ENCODE peak calls at places on chromosomes 7 and 10, in seven cellular contexts. Q is stimulated activated CD4-positive, alpha-beta T cell treated with anti-CD3 and anti-CD28 coated beads, Interleukin-12 subunit alpha, Interleukin-12 subunit beta, amount 100 ng/mL, for 48 hours; I is Calu3; Z is brain microvascular endothelial cell; A is NCI-H1092 treated with DMSO at 0.1 percent for 48 hours; W is heart right ventricle; M is islet precursor cell. L is an unnamed sample.

GRCh38 chr10:65769828-65770227 is 1156.0 kb upstream of the LRRTM3 start:
- DNase-seq in I (no peak), W (no peak), Q (no peak), Z (peak; percentile 31), M (no peak), A (no peak), L (no peak)

GRCh38 chr10:119166111-119166500 is 592 bp upstream of the SFXN4 start:
- DNase-seq in W (no peak), Q (no peak), A (peak; percentile 32), I (no peak), Z (no peak), M (no peak), L (no peak)

GRCh38 chr10:130045091-130045652 is 65.5 kb downstream of the C10orf143 start:
- DNase-seq in Z (no peak), Q (no peak), W (no peak), I (no peak), M (no peak), A (no peak), L (no peak)

GRCh38 chr10:59976909-59977308 is 70.6 kb upstream of the CCDC6 start:
- DNase-seq in M (no peak), Q (no peak), W (no peak), A (no peak), I (no peak), Z (no peak), L (no peak)

GRCh38 chr10:86824151-86824550 is 67.7 kb downstream of the BMPR1A start:
- DNase-seq in M (peak; percentile 90), A (no peak), W (no peak), Z (no peak), Q (no peak), I (no peak), L (no peak)

GRCh38 chr7:137687556-137688280 is 159.1 kb downstream of the DGKI start:
- DNase-seq in Q (no peak), A (no peak), I (no peak), W (no peak), Z (peak; percentile 66), M (no peak), L (no peak)

GRCh38 chr10:71225291-71226058 is 13.1 kb downstream of the UNC5B start:
- DNase-seq in M (no peak), Z (no peak), W (no peak), I (no peak), Q (no peak), A (no peak), L (no peak)

GRCh38 chr10:494149-494542 is 195.3 kb downstream of the DIP2C start:
- DNase-seq in Q (no peak), I (no peak), A (no peak), M (no peak), W (no peak), Z (no peak), L (no peak)

GRCh38 chr10:73931767-73932624 is 21.1 kb downstream of the PLAU start:
- DNase-seq in I (peak; percentile 94), M (peak; percentile 90), Q (peak; percentile 56), Z (no peak), A (no peak), W (no peak), L (peak; percentile 20)

GRCh38 chr7:3294432-3295100 is 6.5 kb upstream of the SDK1 start:
- DNase-seq in A (peak; percentile 95), Z (no peak), Q (no peak), W (no peak), I (peak; percentile 65), M (no peak), L (peak; percentile 96)

GRCh38 chr10:60810437-60811182 is 32.3 kb downstream of the CDK1 start:
- DNase-seq in Q (no peak), W (peak; percentile 33), Z (peak; percentile 48), A (no peak), I (peak; percentile 55), M (no peak), L (peak; percentile 49)

GRCh38 chr7:41579961-41580935 is 122.6 kb downstream of the INHBA start:
- DNase-seq in M (no peak), W (no peak), Z (peak; percentile 85), Q (no peak), A (no peak), I (no peak), L (no peak)

GRCh38 chr7:86949052-86949778 is 110.2 kb downstream of the ELAPOR2 start:
- DNase-seq in A (no peak), W (no peak), Q (no peak), Z (no peak), I (no peak), M (peak; percentile 58), L (no peak)

GRCh38 chr10:21053953-21054352 is 156.8 kb upstream of the NEBL start:
- DNase-seq in W (no peak), A (no peak), I (no peak), Z (no peak), Q (no peak), M (no peak), L (no peak)

L was measured in DMS153.